ENCODE peak calls at places on chromosomes 6 and 20, in ten cellular contexts. K, J, W, L, C, E, S, G, F and Y are unnamed samples.

GRCh38 chr6:10904015-10904414 is 17.2 kb downstream of the SYCP2L start:
- DNase-seq in K (no peak), J (no peak), W (no peak), L (no peak), C (no peak), E (no peak), S (no peak), G (no peak), F (no peak), Y (no peak)

GRCh38 chr6:44177691-44178423 is 19.2 kb downstream of the CAPN11 start:
- DNase-seq in K (peak; percentile 90), J (peak; percentile 29), W (no peak), L (no peak), C (no peak), E (peak; percentile 79), S (no peak), G (peak; percentile 50), F (no peak), Y (peak; percentile 68)

GRCh38 chr6:146582857-146583256 is 15.9 kb upstream of the ADGB start:
- DNase-seq in K (no peak), J (no peak), W (no peak), L (no peak), C (peak; percentile 38), E (peak; percentile 24), S (no peak), G (peak; percentile 45), F (no peak), Y (peak; percentile 16)

GRCh38 chr6:41570270-41570615 is 24.1 kb downstream of the FOXP4 start:
- DNase-seq in K (no peak), J (no peak), W (no peak), L (no peak), C (no peak), E (no peak), S (no peak), G (no peak), F (no peak), Y (no peak)

GRCh38 chr6:34319471-34319885 is 70.7 kb upstream of the SMIM29 start:
- DNase-seq in K (no peak), J (no peak), W (no peak), L (no peak), C (no peak), E (no peak), S (no peak), G (no peak), F (no peak), Y (no peak)

GRCh38 chr20:51531141-51531710 is 11.3 kb downstream of the NFATC2 start:
- DNase-seq in K (peak; percentile 86), J (peak; percentile 57), W (no peak), L (no peak), C (no peak), E (no peak), S (peak; percentile 9), G (no peak), F (no peak), Y (no peak)

GRCh38 chr20:25991756-25992130 is 295.1 kb upstream of the ZNF337 start:
- DNase-seq in K (no peak), J (no peak), W (no peak), L (no peak), C (no peak), E (no peak), S (no peak), G (no peak), F (no peak), Y (no peak)

GRCh38 chr20:22929661-22930060 is 105.5 kb upstream of the SSTR4 start:
- DNase-seq in K (no peak), J (no peak), W (no peak), L (no peak), C (no peak), E (no peak), S (no peak), G (no peak), F (no peak), Y (no peak)

GRCh38 chr6:11248974-11249761 is 16.7 kb upstream of the NEDD9 start:
- DNase-seq in K (peak; percentile 22), J (no peak), W (no peak), L (no peak), C (no peak), E (no peak), S (no peak), G (no peak), F (no peak), Y (no peak)

GRCh38 chr20:63432577-63433061 is 39.8 kb downstream of the KCNQ2 start:
- DNase-seq in K (peak; percentile 41), J (no peak), W (no peak), L (no peak), C (no peak), E (no peak), S (no peak), G (no peak), F (no peak), Y (no peak)

GRCh38 chr6:100415780-100416179 is 48.9 kb downstream of the SIM1 start:
- DNase-seq in K (no peak), J (no peak), W (no peak), L (no peak), C (no peak), E (no peak), S (no peak), G (no peak), F (no peak), Y (no peak)